ENCODE peak calls at places on chromosomes 1 and 21, in four cellular contexts. E is GM12878, V is K562, A is A549. L is an unnamed sample.

GRCh38 chr1:180353930-180354329 is 123.9 kb downstream of the LHX4 start:
- DNase-seq in A (no peak), E (no peak), V (no peak), L (no peak)

GRCh38 chr1:245858683-245859509 is 648.2 kb downstream of the SMYD3 start:
- DNase-seq in A (peak; percentile 3), V (no peak), E (no peak), L (peak; percentile 5)

GRCh38 chr21:15731243-15731613 is 1.4 kb downstream of the USP25 start:
- DNase-seq in E (no peak), V (no peak), A (no peak), L (peak; percentile 26)

GRCh38 chr1:226082959-226083302 is 20.4 kb downstream of the H3-3A start:
- DNase-seq in E (no peak), V (no peak), A (peak; percentile 66), L (peak; percentile 48)

GRCh38 chr1:53781654-53782053 is 42.7 kb upstream of the GLIS1 start:
- DNase-seq in E (no peak), V (no peak), A (no peak), L (no peak)

GRCh38 chr1:39833121-39833520 is 44.5 kb upstream of the BMP8B start:
- DNase-seq in E (no peak), V (no peak), A (no peak), L (no peak)

GRCh38 chr1:241640867-241641542 is 836 bp upstream of the CHML start:
- DNase-seq in E (no peak), V (no peak), A (peak; percentile 94), L (peak; percentile 70)

GRCh38 chr1:24796524-24796923 is 51.3 kb downstream of the CLIC4 start:
- DNase-seq in E (no peak), V (no peak), A (no peak), L (no peak)

GRCh38 chr1:234774971-234775370 is 165.0 kb upstream of the IRF2BP2 start:
- DNase-seq in V (no peak), A (no peak), E (no peak), L (peak; percentile 89)

GRCh38 chr1:206508956-206509355 is 1.6 kb downstream of the RASSF5 start:
- DNase-seq in A (no peak), V (no peak), E (no peak), L (no peak)

GRCh38 chr1:4853930-4854329 is 199.5 kb downstream of the AJAP1 start:
- DNase-seq in E (no peak), V (no peak), A (no peak), L (no peak)

GRCh38 chr1:87074001-87074795 is 159.8 kb downstream of the HS2ST1 start:
- DNase-seq in A (no peak), E (no peak), V (no peak), L (no peak)

GRCh38 chr1:206526064-206526911 is 19.0 kb downstream of the RASSF5 start:
- DNase-seq in A (no peak), V (no peak), E (no peak), L (no peak)

GRCh38 chr1:14815175-14815882 is 216.8 kb downstream of the KAZN start:
- DNase-seq in A (no peak), E (no peak), V (no peak), L (no peak)

GRCh38 chr1:184114818-184115398 is 63.4 kb downstream of the TSEN15 start:
- DNase-seq in V (no peak), E (no peak), A (no peak), L (no peak)

GRCh38 chr1:101506541-101507164 is 269.8 kb downstream of the S1PR1 start:
- DNase-seq in A (peak; percentile 35), V (peak; percentile 63), E (peak; percentile 21), L (peak; percentile 47)

GRCh38 chr1:154788241-154788870 is 81.7 kb downstream of the KCNN3 start:
- DNase-seq in E (no peak), A (no peak), V (no peak), L (no peak)

GRCh38 chr1:56133517-56134472 is 445.6 kb downstream of the PLPP3 start:
- DNase-seq in E (peak; percentile 60), V (no peak), A (no peak), L (no peak)

GRCh38 chr1:245154429-245155185 is at the start of gene KIF26B:
- DNase-seq in A (peak; percentile 58), V (peak; percentile 55), E (no peak), L (peak; percentile 72)

GRCh38 chr21:35266546-35266945 is 217.4 kb upstream of the RUNX1 start:
- DNase-seq in V (no peak), E (no peak), A (no peak), L (no peak)

GRCh38 chr1:47587891-47588582 is 150.2 kb downstream of the FOXD2 start:
- DNase-seq in A (no peak), E (no peak), V (no peak), L (no peak)

GRCh38 chr1:74767490-74767889 is 34.5 kb downstream of the TYW3 start:
- DNase-seq in E (no peak), V (peak; percentile 44), A (peak; percentile 54), L (peak; percentile 39)

GRCh38 chr1:169809370-169810095 is 14.8 kb upstream of the METTL18 start:
- DNase-seq in A (peak; percentile 43), E (no peak), V (peak; percentile 46), L (peak; percentile 44)

GRCh38 chr1:235093013-235093618 is 35.5 kb downstream of the TOMM20 start:
- DNase-seq in V (no peak), E (no peak), A (peak; percentile 80), L (peak; percentile 70)

GRCh38 chr1:21781971-21782867 is 730 bp downstream of the USP48 start:
- DNase-seq in E (peak; percentile 74), A (peak; percentile 57), V (peak; percentile 30), L (peak; percentile 83)

GRCh38 chr1:38114231-38114630 is 67.6 kb upstream of the POU3F1 start:
- DNase-seq in E (no peak), V (no peak), A (no peak), L (no peak)

GRCh38 chr1:177858222-177858894 is 111.5 kb downstream of the SEC16B start:
- DNase-seq in E (no peak), V (no peak), A (no peak), L (no peak)

GRCh38 chr1:11787251-11787803 is 18.4 kb downstream of the MTHFR start:
- DNase-seq in E (no peak), V (no peak), A (peak; percentile 30), L (no peak)

GRCh38 chr1:188325211-188325610 is 1496.5 kb downstream of the PLA2G4A start:
- DNase-seq in E (no peak), A (no peak), V (no peak), L (no peak)

GRCh38 chr1:74399249-74399648 is 113.2 kb downstream of the LRRC53 start:
- DNase-seq in V (no peak), A (no peak), E (peak; percentile 8), L (no peak)

GRCh38 chr1:99580451-99580850 is 65.5 kb upstream of the PALMD start:
- DNase-seq in E (no peak), A (no peak), V (no peak), L (no peak)

GRCh38 chr1:11151854-11152612 is 37.1 kb upstream of the ANGPTL7 start:
- DNase-seq in A (no peak), E (no peak), V (no peak), L (no peak)

GRCh38 chr1:28830814-28831213 is 18.8 kb downstream of the OPRD1 start:
- DNase-seq in V (no peak), E (no peak), A (no peak), L (no peak)

DNA sequence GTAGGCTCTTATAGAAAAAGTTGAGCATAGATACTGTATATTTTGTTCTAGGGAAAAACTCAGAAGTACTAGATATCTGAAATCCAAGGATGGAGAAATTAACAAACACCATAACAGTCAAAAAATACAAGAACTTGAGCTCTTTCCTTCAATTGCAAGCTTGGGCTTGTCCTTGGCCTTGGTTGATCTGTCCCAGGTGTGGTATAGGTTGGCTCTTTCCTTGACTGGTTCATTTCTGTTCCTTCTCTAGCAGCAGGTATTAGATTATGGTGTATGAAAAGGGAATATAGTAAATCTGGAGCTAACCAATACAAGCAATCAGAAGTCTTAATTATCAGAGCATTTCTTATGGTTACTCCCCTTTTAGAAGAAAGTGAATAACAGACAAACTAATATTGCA is 198.6 kb downstream of the GPATCH2 start:
- DNase-seq in V (no peak), A (no peak), E (no peak), L (no peak)
- TF ChIP-seq MYC in V (no peak), A (no peak), E (no peak), L (no peak)

GRCh38 chr21:42424848-42425602 is 21.3 kb downstream of the UBASH3A start:
- DNase-seq in E (no peak), V (no peak), A (no peak), L (peak; percentile 89)
- TF ChIP-seq POLR2A in E (no peak), V (no peak), A (no peak), L (no peak)

GRCh38 chr1:8554956-8555534 is 237.1 kb downstream of the SLC45A1 start:
- DNase-seq in A (no peak), E (no peak), V (no peak), L (no peak)
- TF ChIP-seq MYC in A (no peak), E (no peak), V (no peak), L (no peak)

GRCh38 chr1:2586154-2587070 is at the start of gene PRXL2B:
- DNase-seq in V (peak; percentile 99), E (peak; percentile 83), A (peak; percentile 97), L (peak; percentile 98)

GRCh38 chr1:2584822-2585317 is 1.7 kb upstream of the PRXL2B start:
- DNase-seq in E (no peak), A (no peak), V (no peak), L (no peak)

GRCh38 chr1:2587071-2587859 is 688 bp downstream of the PRXL2B start:
- DNase-seq in E (no peak), V (no peak), A (peak; percentile 14), L (peak; percentile 45)

GRCh38 chr1:2583871-2584341 is 2.7 kb upstream of the PRXL2B start:
- DNase-seq in A (peak; percentile 20), V (no peak), E (no peak), L (no peak)

GRCh38 chr1:2585318-2586092 is 1.1 kb upstream of the PRXL2B start:
- DNase-seq in V (peak; percentile 83), A (peak; percentile 27), E (no peak), L (peak; percentile 84)
- TF ChIP-seq POLR2A in V (peak; percentile 26), A (no peak), E (peak; percentile 67), L (peak; percentile 68)

GRCh38 chr1:30377230-30378022 is 346.0 kb downstream of the MATN1 start:
- DNase-seq in E (no peak), V (no peak), A (no peak), L (peak; percentile 25)
- TF ChIP-seq MYC in E (no peak), V (no peak), A (no peak), L (no peak)

DNA sequence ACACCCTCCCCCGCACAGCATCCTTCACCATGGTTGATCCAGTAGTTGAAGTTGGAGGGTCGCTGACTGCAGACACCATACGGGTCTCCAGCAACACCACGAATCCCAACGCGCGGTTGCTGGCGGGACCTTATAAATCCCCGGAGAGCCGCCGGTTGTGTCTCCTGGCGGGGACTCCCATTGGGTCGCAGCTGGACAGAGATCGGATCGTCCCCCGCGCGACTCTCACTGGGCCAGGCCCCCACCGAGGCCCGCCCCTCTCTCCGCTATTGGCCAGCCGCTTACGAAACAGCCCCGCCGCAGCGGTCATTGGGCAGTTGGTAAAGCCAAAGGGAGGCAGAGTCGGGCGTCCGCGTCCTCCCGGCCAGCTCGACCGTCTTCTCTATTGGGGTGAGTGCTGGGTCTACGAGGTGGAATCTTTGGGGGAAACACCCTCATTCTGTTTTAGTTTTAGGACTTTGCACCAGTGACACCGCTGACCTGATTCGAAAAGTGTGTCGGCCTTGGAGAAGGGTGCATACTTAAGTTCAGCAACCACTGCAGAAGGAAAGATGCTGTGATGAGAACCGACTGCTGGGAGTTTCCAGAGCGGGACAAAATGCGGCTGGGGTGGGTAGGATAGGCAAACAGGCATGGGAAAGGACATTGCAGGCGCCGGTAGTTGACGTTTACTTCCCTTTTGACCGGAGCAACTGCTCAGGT is 27.4 kb downstream of the RABIF start:
- DNase-seq in E (no peak), A (peak; percentile 87), V (peak; percentile 99), L (peak; percentile 95)
- TF ChIP-seq POLR2A in E (no peak), A (peak; percentile 16), V (peak; percentile 44), L (peak; percentile 67)